ENCODE peak calls at places on chromosomes 16 and 17, in ten cellular contexts. B is suprapubic skin, X is GM12878, K is SK-N-SH, G is HCT116, C is endothelial cell of umbilical vein, F is transverse colon, A is prostate gland, M is GM23338, P is Panc1. L is an unnamed sample.

GRCh38 chr17:9839433-9839832 is 13.7 kb downstream of the GLP2R start:
- DNase-seq in K (no peak), F (no peak), A (no peak), M (peak), B (no peak), C (no peak), P (no peak), X (no peak), G (no peak), L (no peak)

GRCh38 chr16:22189473-22190168 is 16.5 kb upstream of the EEF2K start:
- DNase-seq in G (no peak), F (peak), C (peak), B (peak), M (peak), K (peak), X (no peak), P (no peak), A (peak), L (no peak)

GRCh38 chr17:36529121-36529520 is 5.5 kb downstream of the MYO19 start:
- DNase-seq in P (no peak), K (no peak), G (no peak), C (peak), F (no peak), M (no peak), X (no peak), B (peak), A (no peak), L (no peak)

GRCh38 chr17:79305831-79306687 is 231.4 kb downstream of the ENGASE start:
- DNase-seq in K (peak), P (no peak), M (no peak), B (no peak), G (no peak), F (no peak), A (peak), X (no peak), C (peak), L (peak)

GRCh38 chr16:15518412-15519351 is 84.3 kb downstream of the BMERB1 start:
- DNase-seq in B (no peak), A (no peak), M (no peak), K (no peak), X (no peak), F (no peak), P (no peak), G (no peak), C (peak), L (peak)

GRCh38 chr16:32116080-32116479 is 137.0 kb upstream of the TP53TG3D start:
- DNase-seq in C (no peak), X (no peak), P (no peak), A (no peak), F (no peak), M (no peak), B (no peak), G (no peak), K (no peak), L (no peak)

GRCh38 chr17:16820979-16821543 is 131.0 kb downstream of the CCDC144A start:
- DNase-seq in B (no peak), C (no peak), P (no peak), G (no peak), X (no peak), F (no peak), M (no peak), K (no peak), A (no peak), L (no peak)

GRCh38 chr17:61470530-61471136 is 18.4 kb downstream of the TBX4 start:
- DNase-seq in F (no peak), P (no peak), M (peak), A (no peak), C (no peak), B (peak), G (no peak), K (no peak), X (no peak), L (no peak)

GRCh38 chr16:66079671-66080070 is 286.8 kb upstream of the CDH5 start:
- DNase-seq in M (no peak), F (no peak), C (no peak), A (no peak), B (no peak), G (no peak), X (no peak), P (no peak), K (no peak), L (no peak)

GRCh38 chr16:4677390-4677789 is 16.0 kb upstream of the NUDT16L1 start:
- DNase-seq in X (no peak), P (no peak), K (no peak), F (no peak), B (no peak), G (no peak), A (no peak), M (no peak), C (no peak), L (peak)

GRCh38 chr17:35407531-35407930 is 24.8 kb downstream of the SLFN12 start:
- DNase-seq in C (no peak), P (no peak), B (no peak), G (no peak), K (no peak), F (no peak), A (no peak), X (no peak), M (peak), L (no peak)

GRCh38 chr17:9244066-9245052 is 223.0 kb downstream of the NTN1 start:
- DNase-seq in G (no peak), F (peak), K (no peak), A (no peak), C (no peak), B (peak), M (no peak), X (no peak), P (no peak), L (peak)

GRCh38 chr16:57021693-57022092 is 32.3 kb downstream of the NLRC5 start:
- DNase-seq in M (no peak), F (no peak), G (no peak), B (peak), K (no peak), A (no peak), P (no peak), C (no peak), X (no peak), L (peak)

GRCh38 chr16:56041556-56042140 is 149.6 kb upstream of the GNAO1 start:
- DNase-seq in A (no peak), G (peak), M (peak), K (peak), X (no peak), F (peak), B (no peak), P (no peak), C (no peak), L (no peak)

GRCh38 chr17:7167832-7168231 is 11.3 kb downstream of the ASGR1 start:
- DNase-seq in K (no peak), G (no peak), A (no peak), M (no peak), P (no peak), F (no peak), C (no peak), B (no peak), X (no peak), L (no peak)

GRCh38 chr17:8133398-8133797 is 9.5 kb upstream of the HES7 start:
- DNase-seq in K (no peak), C (no peak), X (no peak), F (no peak), P (no peak), M (peak), G (no peak), A (no peak), B (no peak), L (no peak)

GRCh38 chr17:4208228-4208627 is 55.6 kb downstream of the ANKFY1 start:
- DNase-seq in F (no peak), A (no peak), K (no peak), X (no peak), C (no peak), B (no peak), G (no peak), M (no peak), P (no peak), L (no peak)

GRCh38 chr16:69321080-69321479 is 9.3 kb downstream of the PDF start:
- DNase-seq in G (no peak), A (no peak), C (no peak), F (no peak), M (no peak), K (no peak), X (no peak), B (no peak), P (no peak), L (no peak)

GRCh38 chr17:49914096-49914490 is 54.9 kb upstream of the DLX4 start:
- DNase-seq in P (no peak), K (no peak), F (no peak), G (no peak), M (no peak), C (no peak), X (no peak), B (no peak), A (no peak), L (no peak)

GRCh38 chr17:15290605-15291004 is 25.5 kb upstream of the PMP22 start:
- DNase-seq in M (no peak), B (no peak), X (no peak), F (no peak), C (no peak), G (no peak), A (no peak), P (no peak), K (no peak), L (no peak)

GRCh38 chr17:17892009-17892408 is 55.2 kb upstream of the SREBF1 start:
- DNase-seq in A (no peak), M (no peak), X (no peak), G (no peak), B (no peak), F (no peak), C (no peak), K (no peak), P (no peak), L (peak)

GRCh38 chr17:79438936-79439335 is 171.9 kb downstream of the RBFOX3 start:
- DNase-seq in P (no peak), A (no peak), F (no peak), K (no peak), B (no peak), X (no peak), M (no peak), G (no peak), C (no peak), L (no peak)

GRCh38 chr16:47774661-47775060 is 313.5 kb downstream of the PHKB start:
- DNase-seq in G (no peak), X (no peak), M (peak), B (no peak), P (no peak), K (no peak), A (no peak), F (peak), C (no peak), L (no peak)

GRCh38 chr17:71987634-71988033 is 133.2 kb upstream of the SOX9 start:
- DNase-seq in B (no peak), X (no peak), P (no peak), K (no peak), M (no peak), G (no peak), A (no peak), C (no peak), F (no peak), L (no peak)

GRCh38 chr17:55635253-55635766 is 87.4 kb downstream of the TMEM100 start:
- DNase-seq in X (no peak), G (no peak), M (no peak), B (no peak), A (no peak), P (no peak), C (peak), F (no peak), K (peak), L (no peak)

GRCh38 chr17:63349478-63350000 is 96.6 kb downstream of the CYB561 start:
- DNase-seq in K (no peak), X (no peak), F (no peak), M (no peak), A (no peak), C (no peak), P (no peak), G (no peak), B (no peak), L (no peak)

GRCh38 chr17:1160591-1161041 is 19.2 kb downstream of the ABR start:
- DNase-seq in C (no peak), K (no peak), X (no peak), G (no peak), M (no peak), B (no peak), F (no peak), P (no peak), A (no peak), L (no peak)

GRCh38 chr17:63024201-63024600 is 58.2 kb downstream of the TANC2 start:
- DNase-seq in K (no peak), A (no peak), B (no peak), X (no peak), M (no peak), C (no peak), F (no peak), G (no peak), P (no peak), L (no peak)

GRCh38 chr16:14187517-14188338 is 116.6 kb downstream of the MRTFB start:
- DNase-seq in K (no peak), G (no peak), B (no peak), F (no peak), A (no peak), P (no peak), C (peak), M (no peak), X (no peak), L (no peak)

GRCh38 chr16:88527186-88527936 is 42.8 kb upstream of the ZC3H18 start:
- DNase-seq in G (peak), P (peak), F (peak), A (peak), B (no peak), X (no peak), M (peak), C (peak), K (peak), L (peak)

GRCh38 chr16:81679721-81680430 is 99.2 kb upstream of the PLCG2 start:
- DNase-seq in K (no peak), C (no peak), A (no peak), P (no peak), F (no peak), X (no peak), G (no peak), M (no peak), B (no peak), L (no peak)

DNA sequence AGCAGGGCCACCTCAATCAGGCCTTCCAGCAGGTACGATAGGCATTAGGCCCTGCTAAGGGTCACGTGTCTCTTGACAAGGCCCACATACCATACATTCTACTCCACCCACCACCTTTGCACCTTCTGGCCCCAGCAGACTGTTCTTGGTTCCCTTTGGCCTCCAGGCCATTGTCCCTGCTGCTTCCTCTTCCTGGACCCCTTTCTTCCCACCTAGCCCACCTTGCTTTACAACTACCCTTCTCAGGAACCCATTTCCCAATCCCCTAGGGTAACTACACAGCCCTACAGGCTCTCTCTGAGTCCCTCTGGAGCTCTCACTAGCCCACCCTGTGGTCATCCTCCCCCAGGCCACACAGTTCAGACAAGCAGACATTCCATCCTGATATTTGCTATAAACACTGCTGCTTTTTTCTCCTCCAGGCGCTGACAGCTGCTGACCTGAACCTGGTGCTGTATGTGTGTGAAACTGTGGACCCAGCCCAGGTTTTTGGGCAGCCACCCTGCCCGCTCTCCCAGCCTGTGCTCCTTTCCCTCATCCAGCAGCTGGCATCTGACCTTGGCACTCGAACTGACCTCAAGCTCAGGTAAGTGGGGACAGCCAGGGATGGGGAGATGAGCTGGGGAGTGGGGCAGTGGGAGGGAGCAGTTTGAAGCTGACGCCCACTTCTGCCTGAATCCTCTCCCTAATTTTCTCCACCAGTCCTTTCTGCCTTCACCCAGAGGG is 1.4 kb upstream of the NRN1L start:
- DNase-seq in B (no peak), X (no peak), A (no peak), K (no peak), F (peak), M (no peak), G (no peak), C (no peak), P (no peak), L (no peak)
- H3K27ac ChIP-seq in B (no peak), X (no peak), A (no peak), K (no peak), F (peak), M (peak), G (no peak), C (no peak), P (no peak), L (peak)

DNA sequence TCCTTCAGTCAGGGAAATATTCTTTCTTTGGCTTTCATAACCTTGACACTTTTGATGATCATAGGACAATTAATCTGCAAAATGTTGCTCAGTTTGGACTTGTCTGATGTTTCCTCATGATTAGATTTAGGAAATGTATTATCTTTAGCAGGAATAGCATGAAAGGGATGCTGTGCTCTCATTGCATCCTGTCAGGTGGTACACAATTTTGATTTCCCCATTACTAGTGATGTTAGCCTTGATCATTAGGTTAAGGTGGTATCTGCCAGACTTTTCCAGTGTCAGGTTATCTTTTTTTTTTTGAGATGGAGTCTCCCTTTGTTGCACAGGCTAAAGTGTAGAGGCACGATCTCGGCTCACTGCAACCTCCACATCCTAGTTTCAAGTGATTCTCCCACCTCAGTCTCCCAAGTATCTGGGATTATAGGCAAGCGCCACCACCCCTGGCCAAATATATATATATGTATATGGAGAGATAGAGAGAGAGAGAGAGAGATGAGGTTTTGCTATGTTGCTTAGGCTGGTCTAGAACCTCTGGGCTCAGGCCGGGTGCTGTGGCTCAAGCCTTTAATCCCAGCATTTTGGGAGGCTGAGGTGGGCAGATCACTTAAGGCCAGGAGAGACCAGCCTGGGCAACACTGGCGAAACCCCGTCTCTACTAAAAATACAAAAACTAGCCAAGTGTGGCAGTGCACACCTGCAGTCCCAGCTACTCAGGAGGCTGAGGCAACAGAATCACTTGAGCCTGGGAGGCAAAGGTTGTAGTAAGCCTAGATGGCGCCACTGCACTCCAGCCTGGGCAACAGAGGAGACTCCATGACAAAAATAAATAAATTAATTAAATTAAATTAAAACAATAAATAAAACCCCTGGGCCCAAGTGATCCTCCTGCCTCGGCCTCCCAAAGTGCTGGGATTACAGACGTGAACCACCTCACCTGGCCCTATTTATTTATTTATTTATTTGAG is 15.8 kb upstream of the CAVIN1 start:
- DNase-seq in X (no peak), K (no peak), M (peak), A (no peak), B (peak), P (no peak), F (peak), C (peak), G (no peak), L (peak)
- TF ChIP-seq POLR2AphosphoS5 in X (no peak), K (no peak), M (no peak), A (no peak), B (no peak), P (no peak), F (no peak), C (no peak), G (no peak), L (no peak)

GRCh38 chr16:10421596-10421995 is 35.7 kb downstream of the ATF7IP2 start:
- DNase-seq in K (no peak), B (no peak), C (no peak), G (no peak), X (no peak), M (no peak), P (no peak), A (no peak), F (no peak), L (no peak)
- H3K27ac ChIP-seq in K (no peak), B (no peak), C (no peak), G (no peak), X (no peak), M (no peak), P (no peak), A (no peak), F (no peak), L (no peak)

GRCh38 chr17:2337152-2337810 is at the start of gene SGSM2:
- DNase-seq in X (no peak), A (peak), B (peak), C (peak), G (no peak), K (peak), M (peak), F (peak), P (no peak), L (peak)
- TF ChIP-seq POLR2AphosphoS5 in X (no peak), A (no peak), B (no peak), C (no peak), G (no peak), K (no peak), M (no peak), F (peak), P (no peak), L (no peak)

GRCh38 chr17:57626520-57627210 is 118.4 kb downstream of the CCDC182 start:
- DNase-seq in C (no peak), F (no peak), B (no peak), M (no peak), G (no peak), X (no peak), P (no peak), K (peak), A (no peak), L (no peak)
- H3K27ac ChIP-seq in C (no peak), F (no peak), B (no peak), M (no peak), G (no peak), X (no peak), P (no peak), K (no peak), A (no peak), L (no peak)